ENCODE peak calls at places on chromosomes 12 and 14, in nine cellular contexts. One of them, this sample, is unnamed. For H3K4me1, the result is how much of the 10 kb centered on the place peaks cover.

GRCh38 chr14:96167224-96168148 is 37.2 kb upstream of the BDKRB2 start:
- DNase-seq in tibial artery: no peak
- DNase-seq in fibroblast of lung: peak
- DNase-seq in uterus: no peak
- DNase-seq in breast epithelium: peak
- DNase-seq in CD4-positive, alpha-beta memory T cell: no peak
- DNase-seq in neural progenitor cell: no peak
- DNase-seq in left ventricle myocardium inferior: no peak
- DNase-seq in cardiac muscle cell: peak
- DNase-seq in this sample: no peak

GRCh38 chr12:101906226-101906625 is 28.8 kb downstream of the DRAM1 start:
- DNase-seq in tibial artery: no peak
- DNase-seq in breast epithelium: no peak
- DNase-seq in fibroblast of lung: no peak
- DNase-seq in CD4-positive, alpha-beta memory T cell: no peak
- DNase-seq in uterus: no peak
- DNase-seq in left ventricle myocardium inferior: no peak
- DNase-seq in neural progenitor cell: no peak
- DNase-seq in cardiac muscle cell: no peak
- DNase-seq in this sample: no peak

GRCh38 chr12:119006749-119007148 is 25.4 kb downstream of the SRRM4 start:
- DNase-seq in neural progenitor cell: peak
- DNase-seq in left ventricle myocardium inferior: no peak
- DNase-seq in fibroblast of lung: no peak
- DNase-seq in cardiac muscle cell: no peak
- DNase-seq in breast epithelium: no peak
- DNase-seq in tibial artery: no peak
- DNase-seq in uterus: no peak
- DNase-seq in CD4-positive, alpha-beta memory T cell: no peak
- DNase-seq in this sample: no peak

GRCh38 chr14:98704441-98704840 is 567.6 kb downstream of the BCL11B start:
- DNase-seq in uterus: no peak
- DNase-seq in left ventricle myocardium inferior: no peak
- DNase-seq in CD4-positive, alpha-beta memory T cell: peak
- DNase-seq in neural progenitor cell: no peak
- DNase-seq in tibial artery: no peak
- DNase-seq in breast epithelium: no peak
- DNase-seq in fibroblast of lung: no peak
- DNase-seq in cardiac muscle cell: no peak
- DNase-seq in this sample: peak

GRCh38 chr14:81449576-81449975 is 49.5 kb upstream of the STON2 start:
- DNase-seq in cardiac muscle cell: no peak
- DNase-seq in neural progenitor cell: no peak
- DNase-seq in CD4-positive, alpha-beta memory T cell: no peak
- DNase-seq in breast epithelium: no peak
- DNase-seq in tibial artery: no peak
- DNase-seq in uterus: no peak
- DNase-seq in left ventricle myocardium inferior: no peak
- DNase-seq in fibroblast of lung: no peak
- DNase-seq in this sample: no peak

GRCh38 chr12:125406131-125406530 is 340.9 kb downstream of the AACS start:
- DNase-seq in neural progenitor cell: no peak
- DNase-seq in left ventricle myocardium inferior: no peak
- DNase-seq in cardiac muscle cell: no peak
- DNase-seq in tibial artery: no peak
- DNase-seq in CD4-positive, alpha-beta memory T cell: no peak
- DNase-seq in fibroblast of lung: no peak
- DNase-seq in breast epithelium: no peak
- DNase-seq in uterus: no peak
- DNase-seq in this sample: no peak

GRCh38 chr12:117444781-117445180 is 83.4 kb upstream of the NOS1 start:
- DNase-seq in cardiac muscle cell: no peak
- DNase-seq in neural progenitor cell: no peak
- DNase-seq in fibroblast of lung: no peak
- DNase-seq in left ventricle myocardium inferior: no peak
- DNase-seq in tibial artery: no peak
- DNase-seq in CD4-positive, alpha-beta memory T cell: no peak
- DNase-seq in breast epithelium: no peak
- DNase-seq in uterus: no peak
- DNase-seq in this sample: no peak

GRCh38 chr12:20963762-20964161 is 153.3 kb downstream of the SLCO1B3 start:
- DNase-seq in breast epithelium: no peak
- DNase-seq in uterus: no peak
- DNase-seq in fibroblast of lung: no peak
- DNase-seq in tibial artery: no peak
- DNase-seq in cardiac muscle cell: no peak
- DNase-seq in neural progenitor cell: no peak
- DNase-seq in left ventricle myocardium inferior: no peak
- DNase-seq in CD4-positive, alpha-beta memory T cell: no peak
- DNase-seq in this sample: no peak

GRCh38 chr12:117854339-117855012 is 114.3 kb downstream of the KSR2 start:
- DNase-seq in fibroblast of lung: peak
- DNase-seq in uterus: no peak
- DNase-seq in CD4-positive, alpha-beta memory T cell: no peak
- DNase-seq in breast epithelium: no peak
- DNase-seq in tibial artery: no peak
- DNase-seq in left ventricle myocardium inferior: no peak
- DNase-seq in neural progenitor cell: peak
- DNase-seq in cardiac muscle cell: peak
- DNase-seq in this sample: peak

GRCh38 chr12:70366581-70367267 is 634 bp downstream of the KCNMB4 start:
- DNase-seq in uterus: peak
- DNase-seq in breast epithelium: no peak
- DNase-seq in fibroblast of lung: peak
- DNase-seq in tibial artery: peak
- DNase-seq in CD4-positive, alpha-beta memory T cell: peak
- DNase-seq in left ventricle myocardium inferior: peak
- DNase-seq in cardiac muscle cell: peak
- DNase-seq in neural progenitor cell: peak
- DNase-seq in this sample: peak

GRCh38 chr14:53355581-53356112 is 202.5 kb upstream of the DDHD1 start:
- DNase-seq in tibial artery: no peak
- DNase-seq in left ventricle myocardium inferior: no peak
- DNase-seq in CD4-positive, alpha-beta memory T cell: no peak
- DNase-seq in fibroblast of lung: peak
- DNase-seq in cardiac muscle cell: peak
- DNase-seq in neural progenitor cell: peak
- DNase-seq in breast epithelium: no peak
- DNase-seq in uterus: peak
- DNase-seq in this sample: no peak

GRCh38 chr12:8890313-8891084 is 23.8 kb upstream of the PHC1 start:
- DNase-seq in fibroblast of lung: peak
- DNase-seq in tibial artery: no peak
- DNase-seq in CD4-positive, alpha-beta memory T cell: peak
- DNase-seq in left ventricle myocardium inferior: no peak
- DNase-seq in uterus: peak
- DNase-seq in neural progenitor cell: peak
- DNase-seq in breast epithelium: no peak
- DNase-seq in cardiac muscle cell: peak
- DNase-seq in this sample: peak

GRCh38 chr12:130677957-130678558 is 38.0 kb downstream of the RIMBP2 start:
- DNase-seq in breast epithelium: no peak
- DNase-seq in fibroblast of lung: no peak
- DNase-seq in uterus: no peak
- DNase-seq in neural progenitor cell: no peak
- DNase-seq in left ventricle myocardium inferior: no peak
- DNase-seq in CD4-positive, alpha-beta memory T cell: no peak
- DNase-seq in tibial artery: no peak
- DNase-seq in cardiac muscle cell: no peak
- DNase-seq in this sample: no peak

GRCh38 chr12:12899530-12900380 is 8.4 kb downstream of the GPRC5A start:
- DNase-seq in cardiac muscle cell: peak
- DNase-seq in breast epithelium: no peak
- DNase-seq in fibroblast of lung: peak
- DNase-seq in neural progenitor cell: no peak
- DNase-seq in left ventricle myocardium inferior: no peak
- DNase-seq in CD4-positive, alpha-beta memory T cell: no peak
- DNase-seq in uterus: peak
- DNase-seq in tibial artery: peak
- DNase-seq in this sample: no peak

GRCh38 chr12:5012337-5012736 is 31.3 kb upstream of the KCNA5 start:
- DNase-seq in CD4-positive, alpha-beta memory T cell: no peak
- DNase-seq in neural progenitor cell: no peak
- DNase-seq in fibroblast of lung: no peak
- DNase-seq in breast epithelium: peak
- DNase-seq in cardiac muscle cell: no peak
- DNase-seq in tibial artery: no peak
- DNase-seq in uterus: no peak
- DNase-seq in left ventricle myocardium inferior: peak
- DNase-seq in this sample: no peak

GRCh38 chr14:68257969-68258368 is 438.4 kb downstream of the RAD51B start:
- DNase-seq in uterus: no peak
- DNase-seq in tibial artery: no peak
- DNase-seq in cardiac muscle cell: no peak
- DNase-seq in left ventricle myocardium inferior: no peak
- DNase-seq in CD4-positive, alpha-beta memory T cell: no peak
- DNase-seq in neural progenitor cell: no peak
- DNase-seq in fibroblast of lung: no peak
- DNase-seq in breast epithelium: no peak
- DNase-seq in this sample: no peak

GRCh38 chr14:68262567-68262966 is 443.0 kb downstream of the RAD51B start:
- DNase-seq in tibial artery: no peak
- DNase-seq in breast epithelium: no peak
- DNase-seq in CD4-positive, alpha-beta memory T cell: no peak
- DNase-seq in neural progenitor cell: no peak
- DNase-seq in fibroblast of lung: no peak
- DNase-seq in left ventricle myocardium inferior: no peak
- DNase-seq in uterus: no peak
- DNase-seq in cardiac muscle cell: no peak
- DNase-seq in this sample: no peak

GRCh38 chr14:68263563-68264350 is 444.2 kb downstream of the RAD51B start:
- DNase-seq in left ventricle myocardium inferior: no peak
- DNase-seq in CD4-positive, alpha-beta memory T cell: no peak
- DNase-seq in uterus: no peak
- DNase-seq in breast epithelium: no peak
- DNase-seq in fibroblast of lung: no peak
- DNase-seq in cardiac muscle cell: peak
- DNase-seq in tibial artery: no peak
- DNase-seq in neural progenitor cell: no peak
- DNase-seq in this sample: no peak

GRCh38 chr14:68261092-68261842 is 441.7 kb downstream of the RAD51B start:
- DNase-seq in uterus: no peak
- DNase-seq in left ventricle myocardium inferior: no peak
- DNase-seq in fibroblast of lung: no peak
- DNase-seq in neural progenitor cell: peak
- DNase-seq in tibial artery: no peak
- DNase-seq in CD4-positive, alpha-beta memory T cell: no peak
- DNase-seq in breast epithelium: no peak
- DNase-seq in cardiac muscle cell: peak
- DNase-seq in this sample: no peak

GRCh38 chr14:68260121-68260520 is 440.5 kb downstream of the RAD51B start:
- DNase-seq in neural progenitor cell: peak
- DNase-seq in breast epithelium: no peak
- DNase-seq in CD4-positive, alpha-beta memory T cell: no peak
- DNase-seq in left ventricle myocardium inferior: no peak
- DNase-seq in fibroblast of lung: no peak
- DNase-seq in tibial artery: no peak
- DNase-seq in cardiac muscle cell: no peak
- DNase-seq in uterus: no peak
- DNase-seq in this sample: no peak
- H3K4me1 ChIP-seq in neural progenitor cell: half or more
- H3K4me1 ChIP-seq in breast epithelium: under half
- H3K4me1 ChIP-seq in CD4-positive, alpha-beta memory T cell: half or more
- H3K4me1 ChIP-seq in left ventricle myocardium inferior: under half
- H3K4me1 ChIP-seq in fibroblast of lung: under half
- H3K4me1 ChIP-seq in tibial artery: under half
- H3K4me1 ChIP-seq in cardiac muscle cell: under half
- H3K4me1 ChIP-seq in uterus: under half
- H3K4me1 ChIP-seq in this sample: half or more

GRCh38 chr12:66537866-66538265 is 141.0 kb downstream of the GRIP1 start:
- DNase-seq in breast epithelium: no peak
- DNase-seq in fibroblast of lung: no peak
- DNase-seq in tibial artery: no peak
- DNase-seq in left ventricle myocardium inferior: no peak
- DNase-seq in CD4-positive, alpha-beta memory T cell: no peak
- DNase-seq in uterus: no peak
- DNase-seq in neural progenitor cell: no peak
- DNase-seq in cardiac muscle cell: no peak
- DNase-seq in this sample: no peak
- H3K4me1 ChIP-seq in breast epithelium: under half
- H3K4me1 ChIP-seq in fibroblast of lung: under half
- H3K4me1 ChIP-seq in tibial artery: under half
- H3K4me1 ChIP-seq in left ventricle myocardium inferior: under half
- H3K4me1 ChIP-seq in CD4-positive, alpha-beta memory T cell: under half
- H3K4me1 ChIP-seq in uterus: under half
- H3K4me1 ChIP-seq in neural progenitor cell: under half
- H3K4me1 ChIP-seq in cardiac muscle cell: under half
- H3K4me1 ChIP-seq in this sample: under half

DNA sequence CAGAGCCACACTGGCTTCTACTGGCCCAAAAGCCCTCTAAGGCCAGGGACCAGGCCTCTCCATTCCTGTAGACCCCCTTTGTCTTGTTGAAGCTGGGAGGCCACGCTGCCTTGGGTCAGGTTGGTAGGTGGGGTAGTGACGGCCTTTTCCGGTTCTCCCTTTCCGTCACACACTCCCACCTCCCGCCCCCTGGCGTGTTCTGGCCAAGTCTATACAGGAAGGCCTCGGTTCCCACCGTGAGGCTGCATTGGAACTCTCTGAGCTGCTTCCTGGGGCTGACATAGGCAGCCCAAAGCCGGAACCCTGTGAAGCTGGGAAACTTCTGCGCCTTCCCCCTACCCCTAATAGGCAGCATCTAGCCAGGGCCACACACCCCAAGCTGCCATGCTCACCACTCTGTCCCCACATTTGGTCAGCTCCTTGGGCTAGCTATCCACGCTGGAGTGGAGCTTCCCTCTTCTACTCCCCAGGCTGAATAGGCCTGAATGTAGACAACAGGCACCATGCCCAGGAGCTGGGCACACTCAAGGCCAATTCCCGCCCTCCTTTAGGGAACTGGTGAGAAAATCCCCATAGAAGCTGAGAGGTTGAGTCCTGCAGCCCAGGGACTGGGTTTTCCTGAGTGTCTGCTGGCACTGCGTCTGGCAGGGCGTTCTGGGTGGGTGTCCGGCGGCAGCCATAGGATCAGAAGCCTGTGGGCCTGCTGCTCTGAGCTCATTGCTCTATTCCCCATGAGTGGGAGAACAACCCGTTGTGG is 35.7 kb downstream of the RIN3 start:
- DNase-seq in breast epithelium: no peak
- DNase-seq in fibroblast of lung: no peak
- DNase-seq in CD4-positive, alpha-beta memory T cell: no peak
- DNase-seq in left ventricle myocardium inferior: peak
- DNase-seq in tibial artery: peak
- DNase-seq in uterus: peak
- DNase-seq in cardiac muscle cell: peak
- DNase-seq in neural progenitor cell: no peak
- DNase-seq in this sample: no peak
- H3K4me1 ChIP-seq in breast epithelium: under half
- H3K4me1 ChIP-seq in fibroblast of lung: under half
- H3K4me1 ChIP-seq in CD4-positive, alpha-beta memory T cell: under half
- H3K4me1 ChIP-seq in left ventricle myocardium inferior: half or more
- H3K4me1 ChIP-seq in tibial artery: under half
- H3K4me1 ChIP-seq in uterus: under half
- H3K4me1 ChIP-seq in cardiac muscle cell: under half
- H3K4me1 ChIP-seq in neural progenitor cell: under half
- H3K4me1 ChIP-seq in this sample: under half

DNA sequence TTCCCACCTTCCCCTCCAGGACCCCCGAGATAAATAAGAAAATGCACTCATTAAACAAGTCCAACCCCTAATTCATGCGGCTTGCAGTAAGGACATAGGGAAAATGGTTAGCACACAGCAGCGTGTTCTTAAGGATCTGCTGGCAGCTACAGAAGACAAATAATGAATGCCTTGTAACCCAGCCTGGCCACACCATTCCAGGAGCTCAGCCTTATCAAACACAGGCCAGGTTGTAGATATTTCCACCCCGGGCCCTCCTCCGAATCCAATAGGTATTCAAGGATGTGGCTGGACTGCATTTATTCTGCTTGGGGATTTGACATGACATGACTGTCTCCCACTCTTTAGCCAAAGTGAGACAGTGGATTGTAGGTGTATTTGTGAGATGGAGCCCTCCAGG is 245.1 kb downstream of the SLC41A2 start:
- DNase-seq in fibroblast of lung: no peak
- DNase-seq in breast epithelium: no peak
- DNase-seq in uterus: no peak
- DNase-seq in CD4-positive, alpha-beta memory T cell: no peak
- DNase-seq in neural progenitor cell: no peak
- DNase-seq in cardiac muscle cell: no peak
- DNase-seq in left ventricle myocardium inferior: no peak
- DNase-seq in tibial artery: no peak
- DNase-seq in this sample: no peak
- H3K4me1 ChIP-seq in fibroblast of lung: under half
- H3K4me1 ChIP-seq in breast epithelium: under half
- H3K4me1 ChIP-seq in uterus: under half
- H3K4me1 ChIP-seq in CD4-positive, alpha-beta memory T cell: under half
- H3K4me1 ChIP-seq in neural progenitor cell: under half
- H3K4me1 ChIP-seq in cardiac muscle cell: under half
- H3K4me1 ChIP-seq in left ventricle myocardium inferior: under half
- H3K4me1 ChIP-seq in tibial artery: under half
- H3K4me1 ChIP-seq in this sample: under half